ENCODE peak calls at places on chromosomes 7 and 10, in four cellular contexts. T is suprapubic skin, V is mucosa of descending colon, C is cardiac muscle cell. W is an unnamed sample.

GRCh38 chr7:35905555-35905954 is 104.7 kb downstream of the SEPTIN7 start:
- DNase-seq in C (no peak), V (no peak), T (no peak), W (peak; percentile 10)

GRCh38 chr7:1460757-1461639 is 1.7 kb upstream of the MICALL2 start:
- DNase-seq in T (no peak), V (peak; percentile 84), C (peak; percentile 38), W (no peak)

GRCh38 chr7:22718200-22718711 is 8.7 kb upstream of the IL6 start:
- DNase-seq in V (no peak), C (no peak), T (no peak), W (peak; percentile 38)

GRCh38 chr10:44947356-44948152 is 12.0 kb upstream of the RASSF4 start:
- DNase-seq in V (no peak), T (no peak), C (no peak), W (no peak)

GRCh38 chr7:97064972-97065587 is 40.4 kb upstream of the DLX5 start:
- DNase-seq in V (peak; percentile 37), C (peak; percentile 69), T (no peak), W (peak; percentile 9)

GRCh38 chr10:5504146-5505072 is 5.0 kb upstream of the CALML5 start:
- DNase-seq in C (no peak), T (no peak), V (no peak), W (no peak)

GRCh38 chr7:37113661-37114355 is 334.9 kb downstream of the ELMO1 start:
- DNase-seq in C (no peak), V (no peak), T (no peak), W (no peak)

GRCh38 chr7:69906309-69906995 is 308.2 kb downstream of the AUTS2 start:
- DNase-seq in C (no peak), T (no peak), V (no peak), W (no peak)

GRCh38 chr7:126803060-126803665 is 449.6 kb downstream of the GRM8 start:
- DNase-seq in V (peak; percentile 85), C (peak; percentile 83), T (no peak), W (peak; percentile 28)

GRCh38 chr10:48614481-48615383 is 9.9 kb upstream of the ARHGAP22 start:
- DNase-seq in V (no peak), T (no peak), C (no peak), W (no peak)
- TF ChIP-seq CTCF in V (no peak), T (no peak), C (peak; percentile 50), W (peak; percentile 29)

GRCh38 chr10:77807706-77808105 is 118.8 kb downstream of the DLG5 start:
- DNase-seq in T (no peak), C (no peak), V (no peak), W (no peak)

GRCh38 chr10:77805676-77806075 is 120.9 kb downstream of the DLG5 start:
- DNase-seq in T (no peak), C (no peak), V (no peak), W (no peak)

GRCh38 chr10:77809336-77809735 is 117.2 kb downstream of the DLG5 start:
- DNase-seq in C (no peak), V (no peak), T (no peak), W (no peak)

GRCh38 chr10:77804371-77804770 is 122.2 kb downstream of the DLG5 start:
- DNase-seq in T (no peak), C (no peak), V (no peak), W (no peak)

DNA sequence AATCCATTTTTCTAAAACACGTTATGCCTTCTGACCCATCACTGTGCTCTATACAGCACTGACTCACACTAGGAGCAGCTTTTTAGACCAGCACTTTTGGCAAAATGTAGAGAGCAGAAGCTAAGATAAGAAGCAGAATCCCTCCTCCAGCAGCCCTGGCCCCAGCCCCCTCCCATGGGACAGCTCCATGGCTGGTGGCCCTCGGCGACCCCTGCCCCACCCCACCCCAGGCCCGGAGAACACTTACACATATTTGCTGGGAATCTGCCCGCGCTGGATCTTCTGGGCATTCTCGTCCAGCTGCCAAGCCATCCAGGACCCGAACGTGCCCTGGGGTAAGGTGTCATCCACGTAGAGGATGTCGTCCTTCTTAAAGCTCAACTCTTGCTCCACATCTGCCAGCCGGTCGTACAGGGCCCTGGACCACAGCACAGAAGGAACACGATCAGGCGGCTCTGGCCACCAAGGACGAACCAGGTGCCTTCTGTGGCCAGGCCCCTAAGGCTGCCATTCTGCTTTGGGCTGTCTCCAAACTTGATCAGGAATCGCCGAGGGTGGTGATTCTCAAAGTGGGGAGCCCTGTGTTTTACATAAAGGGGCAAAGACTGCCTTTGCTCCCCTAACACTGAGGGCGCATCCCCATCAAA is 119.9 kb downstream of the DLG5 start:
- DNase-seq in T (no peak), V (no peak), C (no peak), W (no peak)
- H3K36me3 ChIP-seq in T (peaks cover 99% of the 10 kb centered on the region), V (no peaks in the 10 kb centered on the region), C (peaks cover 36% of the 10 kb centered on the region), W (peaks cover 1% of the 10 kb centered on the region)

GRCh38 chr10:93124580-93125318 is 51.1 kb downstream of the CYP26A1 start:
- DNase-seq in T (no peak), V (peak; percentile 53), C (no peak), W (no peak)

GRCh38 chr10:93123766-93124165 is 50.1 kb downstream of the CYP26A1 start:
- DNase-seq in V (no peak), T (no peak), C (no peak), W (no peak)

GRCh38 chr10:93121311-93121710 is 47.6 kb downstream of the CYP26A1 start:
- DNase-seq in T (no peak), C (no peak), V (no peak), W (no peak)

GRCh38 chr10:93131956-93132355 is 58.3 kb downstream of the CYP26A1 start:
- DNase-seq in C (no peak), V (peak; percentile 38), T (no peak), W (no peak)

DNA sequence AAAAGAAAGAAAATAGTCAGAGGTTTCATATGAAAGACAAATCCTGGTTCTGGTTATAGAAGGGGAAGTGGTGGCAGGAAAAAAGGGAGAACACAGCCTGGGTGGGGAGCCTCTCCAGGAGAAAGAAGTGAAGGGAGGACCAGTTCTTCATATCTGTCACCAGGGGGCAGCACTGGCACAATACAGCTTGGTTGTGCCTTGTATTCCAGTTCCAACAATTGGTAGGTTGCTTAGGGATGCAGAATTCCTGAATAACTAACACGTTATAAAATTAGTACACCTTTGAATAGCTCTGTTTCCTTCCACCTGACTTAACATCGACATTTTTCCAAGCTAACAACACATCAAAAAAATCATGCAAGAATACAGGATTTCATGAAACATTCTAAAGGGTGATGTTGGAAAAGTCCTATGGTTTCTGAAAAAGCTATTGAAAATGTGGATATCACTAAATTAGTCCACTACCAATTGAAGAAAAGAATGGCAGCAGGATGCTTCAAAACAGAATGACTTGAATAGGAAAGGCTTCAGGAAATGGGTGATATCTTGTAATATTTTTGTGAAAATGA is 52.9 kb downstream of the CYP26A1 start:
- DNase-seq in V (no peak), T (no peak), C (no peak), W (no peak)
- TF ChIP-seq CTCF in V (no peak), T (no peak), C (peak; percentile 29), W (peak; percentile 15)

GRCh38 chr10:68938117-68938516 is 17.9 kb upstream of the DDX21 start:
- DNase-seq in C (peak; percentile 14), V (no peak), T (no peak), W (no peak)
- H3K36me3 ChIP-seq in C (peaks cover 57% of the 10 kb centered on the region), V (no peaks in the 10 kb centered on the region), T (peaks cover 54% of the 10 kb centered on the region), W (no peaks in the 10 kb centered on the region)

GRCh38 chr10:119208553-119208940 is 1.2 kb downstream of the GRK5 start:
- DNase-seq in T (no peak), V (no peak), C (no peak), W (no peak)

GRCh38 chr10:119205926-119206602 is 1.3 kb upstream of the GRK5 start:
- DNase-seq in T (peak; percentile 85), V (peak; percentile 69), C (no peak), W (no peak)

GRCh38 chr10:119206603-119207366 is 586 bp upstream of the GRK5 start:
- DNase-seq in V (peak; percentile 75), C (peak; percentile 88), T (peak; percentile 88), W (no peak)

GRCh38 chr10:119207713-119208552 is 562 bp downstream of the GRK5 start:
- DNase-seq in V (peak; percentile 51), T (peak; percentile 84), C (peak; percentile 75), W (no peak)

GRCh38 chr10:119207367-119207668 is at the start of gene GRK5:
- DNase-seq in C (peak; percentile 98), V (peak; percentile 92), T (peak; percentile 95), W (peak; percentile 70)
- TF ChIP-seq CTCF in C (no peak), V (no peak), T (no peak), W (no peak)